ENCODE peak calls at places on chromosomes 4 and X, in six cellular contexts. M is HT1080, R is pancreas, I is osteoblast, J is AG08395, V is RPMI7951. B is an unnamed sample.

GRCh38 chr4:48247142-48247877 is 22.3 kb downstream of the TEC start:
- DNase-seq in M (peak; percentile 8), R (no peak), I (no peak), J (no peak), V (peak; percentile 66), B (no peak)

GRCh38 chr4:108838451-108838850 is 75.6 kb upstream of the ETNPPL start:
- DNase-seq in M (no peak), R (no peak), I (no peak), J (no peak), V (no peak), B (no peak)

GRCh38 chr4:149291463-149291862 is 524.2 kb downstream of the IQCM start:
- DNase-seq in M (peak; percentile 13), R (no peak), I (no peak), J (no peak), V (no peak), B (no peak)

GRCh38 chr4:83546796-83547195 is 10.9 kb downstream of the GPAT3 start:
- DNase-seq in M (no peak), R (no peak), I (no peak), J (no peak), V (no peak), B (no peak)

GRCh38 chr4:133866328-133866699 is 335.3 kb downstream of the PABPC4L start:
- DNase-seq in M (peak; percentile 65), R (no peak), I (no peak), J (no peak), V (peak; percentile 55), B (no peak)

GRCh38 chr4:7161721-7162214 is 30.6 kb upstream of the SORCS2 start:
- DNase-seq in M (no peak), R (peak; percentile 80), I (peak; percentile 96), J (no peak), V (peak; percentile 13), B (no peak)

GRCh38 chr4:1291996-1292702 is 2.5 kb downstream of the MAEA start:
- DNase-seq in M (no peak), R (no peak), I (peak; percentile 85), J (no peak), V (no peak), B (no peak)

GRCh38 chrX:105608745-105609144 is 213.6 kb upstream of the NRK start:
- DNase-seq in M (peak; percentile 13), R (no peak), I (no peak), J (no peak), V (peak; percentile 0), B (no peak)

GRCh38 chr4:48162162-48162561 is 28.1 kb upstream of the TXK start:
- DNase-seq in M (peak; percentile 56), R (no peak), I (no peak), J (no peak), V (peak; percentile 58), B (no peak)

GRCh38 chr4:61277785-61278184 is 77.7 kb downstream of the ADGRL3 start:
- DNase-seq in M (no peak), R (no peak), I (no peak), J (no peak), V (no peak), B (no peak)

GRCh38 chr4:116400480-116400879 is 684.9 kb downstream of the TRAM1L1 start:
- DNase-seq in M (peak; percentile 64), R (no peak), I (no peak), J (no peak), V (peak; percentile 69), B (no peak)

GRCh38 chrX:154409222-154409871 is at the start of gene DNASE1L1:
- DNase-seq in M (peak; percentile 94), R (peak; percentile 82), I (peak; percentile 98), J (peak; percentile 64), V (peak; percentile 88), B (no peak)

GRCh38 chr4:100827756-100828155 is 309.9 kb upstream of the EMCN start:
- DNase-seq in M (no peak), R (no peak), I (no peak), J (no peak), V (no peak), B (no peak)

GRCh38 chr4:100257567-100257966 is 67.3 kb upstream of the DDIT4L start:
- DNase-seq in M (peak; percentile 68), R (no peak), I (peak; percentile 23), J (no peak), V (no peak), B (no peak)